ENCODE peak calls at places on chromosomes 5 and 9, in six cellular contexts. One of them, this sample, is unnamed.

GRCh38 chr9:93594041-93594756 is 17.8 kb downstream of the PHF2 start:
- DNase-seq in astrocyte of the cerebellum: no peak
- DNase-seq in cardiac muscle cell: no peak
- DNase-seq in A549: no peak
- DNase-seq in GM06990: no peak
- DNase-seq in activated CD8-positive, alpha-beta T cell treated with anti-CD3 and anti-CD28 coated beads for 36 hours: no peak
- DNase-seq in this sample: no peak

GRCh38 chr9:128818839-128819715 is 777 bp downstream of the ENDOG start:
- DNase-seq in activated CD8-positive, alpha-beta T cell treated with anti-CD3 and anti-CD28 coated beads for 36 hours: peak; percentile 61
- DNase-seq in A549: no peak
- DNase-seq in astrocyte of the cerebellum: no peak
- DNase-seq in cardiac muscle cell: peak; percentile 65
- DNase-seq in GM06990: peak; percentile 75
- DNase-seq in this sample: peak; percentile 71

GRCh38 chr5:86979801-86980510 is 287.7 kb upstream of the RASA1 start:
- DNase-seq in cardiac muscle cell: no peak
- DNase-seq in activated CD8-positive, alpha-beta T cell treated with anti-CD3 and anti-CD28 coated beads for 36 hours: no peak
- DNase-seq in A549: peak; percentile 18
- DNase-seq in GM06990: no peak
- DNase-seq in astrocyte of the cerebellum: peak; percentile 3
- DNase-seq in this sample: no peak

GRCh38 chr9:134996591-134997530 is 79.1 kb upstream of the FCN1 start:
- DNase-seq in A549: no peak
- DNase-seq in cardiac muscle cell: no peak
- DNase-seq in activated CD8-positive, alpha-beta T cell treated with anti-CD3 and anti-CD28 coated beads for 36 hours: no peak
- DNase-seq in astrocyte of the cerebellum: no peak
- DNase-seq in GM06990: no peak
- DNase-seq in this sample: no peak

GRCh38 chr5:72920690-72921089 is 35.2 kb upstream of the FCHO2 start:
- DNase-seq in A549: peak; percentile 47
- DNase-seq in astrocyte of the cerebellum: peak; percentile 29
- DNase-seq in activated CD8-positive, alpha-beta T cell treated with anti-CD3 and anti-CD28 coated beads for 36 hours: no peak
- DNase-seq in GM06990: no peak
- DNase-seq in cardiac muscle cell: no peak
- DNase-seq in this sample: no peak

GRCh38 chr5:114010362-114010761 is 351.5 kb upstream of the KCNN2 start:
- DNase-seq in GM06990: no peak
- DNase-seq in activated CD8-positive, alpha-beta T cell treated with anti-CD3 and anti-CD28 coated beads for 36 hours: no peak
- DNase-seq in astrocyte of the cerebellum: peak; percentile 57
- DNase-seq in cardiac muscle cell: no peak
- DNase-seq in A549: no peak
- DNase-seq in this sample: no peak

GRCh38 chr9:7246917-7247538 is 489.3 kb downstream of the KDM4C start:
- DNase-seq in cardiac muscle cell: no peak
- DNase-seq in activated CD8-positive, alpha-beta T cell treated with anti-CD3 and anti-CD28 coated beads for 36 hours: no peak
- DNase-seq in A549: no peak
- DNase-seq in GM06990: no peak
- DNase-seq in astrocyte of the cerebellum: no peak
- DNase-seq in this sample: no peak

GRCh38 chr5:36198281-36198680 is 43.4 kb downstream of the NADK2 start:
- DNase-seq in activated CD8-positive, alpha-beta T cell treated with anti-CD3 and anti-CD28 coated beads for 36 hours: no peak
- DNase-seq in GM06990: no peak
- DNase-seq in astrocyte of the cerebellum: no peak
- DNase-seq in cardiac muscle cell: no peak
- DNase-seq in A549: no peak
- DNase-seq in this sample: no peak

GRCh38 chr5:175824621-175825020 is 46.8 kb upstream of the CPLX2 start:
- DNase-seq in A549: no peak
- DNase-seq in astrocyte of the cerebellum: no peak
- DNase-seq in GM06990: no peak
- DNase-seq in cardiac muscle cell: no peak
- DNase-seq in activated CD8-positive, alpha-beta T cell treated with anti-CD3 and anti-CD28 coated beads for 36 hours: no peak
- DNase-seq in this sample: no peak

GRCh38 chr9:91865041-91865440 is 85.0 kb downstream of the ROR2 start:
- DNase-seq in activated CD8-positive, alpha-beta T cell treated with anti-CD3 and anti-CD28 coated beads for 36 hours: no peak
- DNase-seq in GM06990: no peak
- DNase-seq in cardiac muscle cell: peak; percentile 65
- DNase-seq in A549: no peak
- DNase-seq in astrocyte of the cerebellum: no peak
- DNase-seq in this sample: no peak

GRCh38 chr5:89241186-89241585 is 358.2 kb upstream of the MEF2C start:
- DNase-seq in A549: no peak
- DNase-seq in activated CD8-positive, alpha-beta T cell treated with anti-CD3 and anti-CD28 coated beads for 36 hours: no peak
- DNase-seq in cardiac muscle cell: no peak
- DNase-seq in astrocyte of the cerebellum: peak; percentile 49
- DNase-seq in GM06990: no peak
- DNase-seq in this sample: no peak

GRCh38 chr9:93686127-93686879 is 109.9 kb downstream of the PHF2 start:
- DNase-seq in GM06990: no peak
- DNase-seq in activated CD8-positive, alpha-beta T cell treated with anti-CD3 and anti-CD28 coated beads for 36 hours: no peak
- DNase-seq in astrocyte of the cerebellum: no peak
- DNase-seq in A549: no peak
- DNase-seq in cardiac muscle cell: no peak
- DNase-seq in this sample: peak; percentile 21

GRCh38 chr9:97502222-97502983 is 937 bp downstream of the TMOD1 start:
- DNase-seq in cardiac muscle cell: peak; percentile 53
- DNase-seq in GM06990: peak; percentile 58
- DNase-seq in astrocyte of the cerebellum: no peak
- DNase-seq in activated CD8-positive, alpha-beta T cell treated with anti-CD3 and anti-CD28 coated beads for 36 hours: peak; percentile 17
- DNase-seq in A549: no peak
- DNase-seq in this sample: peak; percentile 61

GRCh38 chr5:127002390-127002789 is 28.0 kb downstream of the MARCHF3 start:
- DNase-seq in activated CD8-positive, alpha-beta T cell treated with anti-CD3 and anti-CD28 coated beads for 36 hours: no peak
- DNase-seq in astrocyte of the cerebellum: peak; percentile 18
- DNase-seq in cardiac muscle cell: no peak
- DNase-seq in A549: peak; percentile 3
- DNase-seq in GM06990: no peak
- DNase-seq in this sample: no peak

GRCh38 chr9:111961575-111961974 is 65.0 kb downstream of the UGCG start:
- DNase-seq in astrocyte of the cerebellum: peak; percentile 95
- DNase-seq in cardiac muscle cell: no peak
- DNase-seq in A549: peak; percentile 84
- DNase-seq in GM06990: no peak
- DNase-seq in activated CD8-positive, alpha-beta T cell treated with anti-CD3 and anti-CD28 coated beads for 36 hours: no peak
- DNase-seq in this sample: no peak

GRCh38 chr5:43386960-43387362 is 25.2 kb downstream of the CCL28 start:
- DNase-seq in astrocyte of the cerebellum: no peak
- DNase-seq in cardiac muscle cell: no peak
- DNase-seq in A549: no peak
- DNase-seq in GM06990: peak; percentile 31
- DNase-seq in activated CD8-positive, alpha-beta T cell treated with anti-CD3 and anti-CD28 coated beads for 36 hours: no peak
- DNase-seq in this sample: peak; percentile 47

GRCh38 chr5:152070591-152070990 is 145.9 kb upstream of the GLRA1 start:
- DNase-seq in GM06990: no peak
- DNase-seq in A549: no peak
- DNase-seq in activated CD8-positive, alpha-beta T cell treated with anti-CD3 and anti-CD28 coated beads for 36 hours: no peak
- DNase-seq in astrocyte of the cerebellum: no peak
- DNase-seq in cardiac muscle cell: no peak
- DNase-seq in this sample: no peak

GRCh38 chr5:1919209-1919566 is 36.5 kb upstream of the IRX4 start:
- DNase-seq in astrocyte of the cerebellum: no peak
- DNase-seq in activated CD8-positive, alpha-beta T cell treated with anti-CD3 and anti-CD28 coated beads for 36 hours: no peak
- DNase-seq in cardiac muscle cell: peak; percentile 29
- DNase-seq in A549: no peak
- DNase-seq in GM06990: no peak
- DNase-seq in this sample: no peak

GRCh38 chr9:127707766-127708165 is 978 bp downstream of the CFAP157 start:
- DNase-seq in A549: peak; percentile 44
- DNase-seq in astrocyte of the cerebellum: no peak
- DNase-seq in GM06990: no peak
- DNase-seq in activated CD8-positive, alpha-beta T cell treated with anti-CD3 and anti-CD28 coated beads for 36 hours: peak; percentile 66
- DNase-seq in cardiac muscle cell: no peak
- DNase-seq in this sample: no peak
- TF ChIP-seq CTCF in A549: no peak
- TF ChIP-seq CTCF in astrocyte of the cerebellum: no peak
- TF ChIP-seq CTCF in GM06990: peak; percentile 44
- TF ChIP-seq CTCF in activated CD8-positive, alpha-beta T cell treated with anti-CD3 and anti-CD28 coated beads for 36 hours: no peak
- TF ChIP-seq CTCF in cardiac muscle cell: no peak
- TF ChIP-seq CTCF in this sample: no peak

GRCh38 chr5:178859625-178860521 is at the start of gene ZNF354B:
- DNase-seq in cardiac muscle cell: peak; percentile 97
- DNase-seq in activated CD8-positive, alpha-beta T cell treated with anti-CD3 and anti-CD28 coated beads for 36 hours: peak; percentile 91
- DNase-seq in A549: peak; percentile 93
- DNase-seq in GM06990: peak; percentile 87
- DNase-seq in astrocyte of the cerebellum: peak; percentile 79
- DNase-seq in this sample: peak; percentile 91
- TF ChIP-seq CTCF in cardiac muscle cell: peak; percentile 15
- TF ChIP-seq CTCF in activated CD8-positive, alpha-beta T cell treated with anti-CD3 and anti-CD28 coated beads for 36 hours: peak; percentile 13
- TF ChIP-seq CTCF in A549: no peak
- TF ChIP-seq CTCF in GM06990: no peak
- TF ChIP-seq CTCF in astrocyte of the cerebellum: no peak
- TF ChIP-seq CTCF in this sample: no peak

DNA sequence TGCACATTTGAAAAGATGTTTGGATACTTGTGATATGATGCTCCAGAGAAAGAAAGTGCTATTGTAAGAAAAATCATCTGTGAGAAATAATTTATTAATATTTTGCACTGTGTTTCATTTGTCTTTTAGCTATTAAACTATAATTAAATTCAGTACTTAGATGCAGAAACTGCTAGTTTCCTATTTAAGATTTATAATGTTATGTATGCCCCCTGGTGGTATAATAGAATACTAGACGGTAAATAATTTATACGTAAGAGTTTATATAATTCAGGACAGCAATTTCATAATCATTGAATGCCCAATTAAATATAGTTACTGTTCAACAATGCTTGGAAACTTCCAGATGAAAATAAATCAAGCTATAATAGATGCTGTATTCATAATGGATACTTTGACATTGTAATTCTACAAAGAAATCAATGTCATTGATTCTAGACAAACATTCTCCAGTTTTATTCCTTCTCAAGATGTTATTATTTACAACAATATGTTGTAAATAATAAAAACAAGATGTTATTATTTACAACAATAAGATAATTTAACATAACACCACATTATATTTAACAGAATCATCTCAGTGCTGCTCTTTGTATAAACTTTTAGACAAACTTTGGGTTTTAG is 101.0 kb downstream of the TMEM232 start:
- DNase-seq in astrocyte of the cerebellum: peak; percentile 19
- DNase-seq in A549: peak; percentile 20
- DNase-seq in GM06990: no peak
- DNase-seq in cardiac muscle cell: peak; percentile 49
- DNase-seq in activated CD8-positive, alpha-beta T cell treated with anti-CD3 and anti-CD28 coated beads for 36 hours: no peak
- DNase-seq in this sample: peak; percentile 4
- TF ChIP-seq CTCF in astrocyte of the cerebellum: no peak
- TF ChIP-seq CTCF in A549: no peak
- TF ChIP-seq CTCF in GM06990: peak; percentile 22
- TF ChIP-seq CTCF in cardiac muscle cell: peak; percentile 41
- TF ChIP-seq CTCF in activated CD8-positive, alpha-beta T cell treated with anti-CD3 and anti-CD28 coated beads for 36 hours: peak; percentile 47
- TF ChIP-seq CTCF in this sample: peak; percentile 14

GRCh38 chr5:96146675-96147074 is 185.0 kb upstream of the ELL2 start:
- DNase-seq in cardiac muscle cell: no peak
- DNase-seq in astrocyte of the cerebellum: no peak
- DNase-seq in A549: peak; percentile 52
- DNase-seq in GM06990: peak; percentile 30
- DNase-seq in activated CD8-positive, alpha-beta T cell treated with anti-CD3 and anti-CD28 coated beads for 36 hours: no peak
- DNase-seq in this sample: peak; percentile 26

GRCh38 chr5:96149021-96149420 is 187.4 kb upstream of the ELL2 start:
- DNase-seq in A549: no peak
- DNase-seq in GM06990: no peak
- DNase-seq in astrocyte of the cerebellum: no peak
- DNase-seq in activated CD8-positive, alpha-beta T cell treated with anti-CD3 and anti-CD28 coated beads for 36 hours: no peak
- DNase-seq in cardiac muscle cell: no peak
- DNase-seq in this sample: no peak

GRCh38 chr5:96150007-96150406 is 188.4 kb upstream of the ELL2 start:
- DNase-seq in cardiac muscle cell: no peak
- DNase-seq in activated CD8-positive, alpha-beta T cell treated with anti-CD3 and anti-CD28 coated beads for 36 hours: no peak
- DNase-seq in astrocyte of the cerebellum: no peak
- DNase-seq in A549: no peak
- DNase-seq in GM06990: no peak
- DNase-seq in this sample: no peak

GRCh38 chr5:96149546-96149945 is 187.9 kb upstream of the ELL2 start:
- DNase-seq in activated CD8-positive, alpha-beta T cell treated with anti-CD3 and anti-CD28 coated beads for 36 hours: no peak
- DNase-seq in astrocyte of the cerebellum: no peak
- DNase-seq in A549: peak; percentile 39
- DNase-seq in cardiac muscle cell: no peak
- DNase-seq in GM06990: no peak
- DNase-seq in this sample: no peak

GRCh38 chr5:96148376-96148775 is 186.7 kb upstream of the ELL2 start:
- DNase-seq in A549: no peak
- DNase-seq in GM06990: no peak
- DNase-seq in activated CD8-positive, alpha-beta T cell treated with anti-CD3 and anti-CD28 coated beads for 36 hours: no peak
- DNase-seq in cardiac muscle cell: no peak
- DNase-seq in astrocyte of the cerebellum: no peak
- DNase-seq in this sample: no peak
- TF ChIP-seq CTCF in A549: no peak
- TF ChIP-seq CTCF in GM06990: no peak
- TF ChIP-seq CTCF in activated CD8-positive, alpha-beta T cell treated with anti-CD3 and anti-CD28 coated beads for 36 hours: no peak
- TF ChIP-seq CTCF in cardiac muscle cell: no peak
- TF ChIP-seq CTCF in astrocyte of the cerebellum: no peak
- TF ChIP-seq CTCF in this sample: no peak